ENCODE peak calls at places on chromosomes 2 and 18, in five cellular contexts. U is AG10803, G is WTC11, I is SW480, A is T follicular helper cell. J is an unnamed sample.

GRCh38 chr2:224971214-224971613 is 71.1 kb downstream of the DOCK10 start:
- DNase-seq in A (no peak), I (peak), U (no peak), G (peak), J (no peak)

GRCh38 chr2:25286025-25286400 is 55.7 kb downstream of the DNMT3A start:
- DNase-seq in A (peak), U (no peak), G (no peak), I (no peak), J (no peak)

GRCh38 chr2:62536873-62537547 is 31.0 kb upstream of the TMEM17 start:
- DNase-seq in A (no peak), G (no peak), I (peak), U (no peak), J (no peak)

GRCh38 chr2:158893057-158893456 is 75.4 kb upstream of the TANC1 start:
- DNase-seq in G (no peak), U (peak), I (no peak), A (no peak), J (peak)

GRCh38 chr18:56034954-56035353 is 447.0 kb upstream of the TCF4 start:
- DNase-seq in A (no peak), G (no peak), I (no peak), U (no peak), J (no peak)

GRCh38 chr18:36191711-36192110 is 4.4 kb downstream of the MOCOS start:
- DNase-seq in A (no peak), G (no peak), U (no peak), I (no peak), J (no peak)

GRCh38 chr18:49944681-49945080 is 131.3 kb upstream of the ACAA2 start:
- DNase-seq in G (peak), I (peak), A (no peak), U (no peak), J (no peak)

GRCh38 chr2:152682663-152683062 is 34.6 kb downstream of the PRPF40A start:
- DNase-seq in I (no peak), G (no peak), U (no peak), A (no peak), J (no peak)

GRCh38 chr2:112698834-112699515 is 21.8 kb upstream of the NT5DC4 start:
- DNase-seq in I (no peak), G (no peak), A (no peak), U (no peak), J (no peak)

GRCh38 chr18:30915336-30915988 is 127.1 kb downstream of the DSC3 start:
- DNase-seq in U (no peak), A (no peak), G (no peak), I (peak), J (no peak)

GRCh38 chr2:109213646-109214417 is 84.8 kb downstream of the SH3RF3 start:
- DNase-seq in I (peak), A (peak), U (peak), G (no peak), J (peak)

GRCh38 chr2:128347701-128348504 is 29.2 kb upstream of the HS6ST1 start:
- DNase-seq in G (no peak), I (no peak), A (no peak), U (peak), J (peak)

GRCh38 chr2:201680743-201681142 is 17.7 kb downstream of the MPP4 start:
- DNase-seq in I (no peak), G (peak), A (no peak), U (no peak), J (no peak)

GRCh38 chr2:212299943-212300342 is 238.7 kb downstream of the ERBB4 start:
- DNase-seq in I (no peak), A (no peak), G (no peak), U (no peak), J (no peak)

GRCh38 chr2:29012211-29012681 is 31.1 kb downstream of the TOGARAM2 start:
- DNase-seq in G (no peak), U (peak), A (no peak), I (no peak), J (peak)

GRCh38 chr18:706438-706837 is 6.0 kb downstream of the ENOSF1 start:
- DNase-seq in U (no peak), I (no peak), A (no peak), G (no peak), J (no peak)

GRCh38 chr2:23606968-23607367 is 222.0 kb downstream of the KLHL29 start:
- DNase-seq in U (peak), A (no peak), I (peak), G (no peak), J (no peak)

GRCh38 chr18:70377857-70378701 is 89.2 kb downstream of the SOCS6 start:
- DNase-seq in U (no peak), G (no peak), I (no peak), A (no peak), J (no peak)

GRCh38 chr2:29611850-29612249 is 309.5 kb downstream of the ALK start:
- DNase-seq in G (no peak), A (no peak), I (no peak), U (no peak), J (no peak)

GRCh38 chr2:96241901-96242611 is 23.7 kb downstream of the TMEM127 start:
- DNase-seq in G (no peak), A (peak), I (no peak), U (peak), J (no peak)

GRCh38 chr2:179422037-179422643 is 157.5 kb upstream of the SESTD1 start:
- DNase-seq in A (no peak), G (peak), I (peak), U (peak), J (peak)